ENCODE peak calls at places on chromosomes 16 and 17, in eight cellular contexts. J is suprapubic skin, B is HCT116, C is stomach, Z is GM23338, P is spleen, G is transverse colon, H is SK-N-SH. L is an unnamed sample. For H3K27me3, the result is how much of the 10 kb centered on the place peaks cover.

GRCh38 chr16:57147381-57148191 is 38.3 kb downstream of the PSME3IP1 start:
- DNase-seq in J (no peak), B (no peak), C (no peak), Z (peak), P (peak), G (no peak), H (peak), L (peak)

GRCh38 chr16:66020061-66020460 is 346.4 kb upstream of the CDH5 start:
- DNase-seq in J (no peak), B (no peak), C (no peak), Z (no peak), P (no peak), G (no peak), H (no peak), L (no peak)

GRCh38 chr17:4584835-4585187 is 482 bp downstream of the SMTNL2 start:
- DNase-seq in J (no peak), B (no peak), C (no peak), Z (peak), P (peak), G (no peak), H (no peak), L (no peak)

GRCh38 chr16:84643677-84644076 is 4.6 kb upstream of the KLHL36 start:
- DNase-seq in J (no peak), B (no peak), C (no peak), Z (no peak), P (no peak), G (no peak), H (no peak), L (no peak)

GRCh38 chr17:65785109-65785508 is 223.7 kb upstream of the AXIN2 start:
- DNase-seq in J (no peak), B (peak), C (no peak), Z (no peak), P (no peak), G (no peak), H (no peak), L (no peak)

GRCh38 chr16:80804061-80804450 is 342 bp downstream of the CDYL2 start:
- DNase-seq in J (no peak), B (no peak), C (no peak), Z (peak), P (peak), G (peak), H (no peak), L (peak)

GRCh38 chr16:56684926-56685590 is 2.8 kb downstream of the MT1X start:
- DNase-seq in J (no peak), B (no peak), C (no peak), Z (no peak), P (no peak), G (no peak), H (no peak), L (no peak)

GRCh38 chr16:90046122-90046970 is 27.1 kb upstream of the DBNDD1 start:
- DNase-seq in J (no peak), B (no peak), C (no peak), Z (peak), P (no peak), G (no peak), H (peak), L (no peak)

GRCh38 chr16:56345406-56346050 is 79.8 kb downstream of the AMFR start:
- DNase-seq in J (no peak), B (no peak), C (no peak), Z (no peak), P (peak), G (no peak), H (no peak), L (no peak)

GRCh38 chr17:28897769-28898259 is 281 bp upstream of the FLOT2 start:
- DNase-seq in J (no peak), B (no peak), C (no peak), Z (no peak), P (no peak), G (no peak), H (no peak), L (no peak)

GRCh38 chr16:84985079-84986065 is 26.0 kb downstream of the ZDHHC7 start:
- DNase-seq in J (no peak), B (no peak), C (no peak), Z (no peak), P (no peak), G (no peak), H (no peak), L (no peak)

GRCh38 chr17:5793899-5794298 is 209.6 kb upstream of the NLRP1 start:
- DNase-seq in J (no peak), B (no peak), C (no peak), Z (peak), P (no peak), G (no peak), H (no peak), L (no peak)

GRCh38 chr16:23534868-23535860 is 22.0 kb downstream of the EARS2 start:
- DNase-seq in J (no peak), B (no peak), C (no peak), Z (no peak), P (no peak), G (no peak), H (no peak), L (no peak)

GRCh38 chr17:10224592-10225195 is 26.3 kb upstream of the GAS7 start:
- DNase-seq in J (no peak), B (no peak), C (no peak), Z (no peak), P (no peak), G (no peak), H (no peak), L (no peak)

GRCh38 chr17:75701288-75701687 is 20.0 kb upstream of the ITGB4 start:
- DNase-seq in J (no peak), B (no peak), C (no peak), Z (no peak), P (no peak), G (no peak), H (no peak), L (no peak)
- H3K27ac ChIP-seq in J (peak), B (peak), C (peak), Z (no peak), P (no peak), G (peak), H (peak), L (peak)

GRCh38 chr16:86797700-86798099 is 219.4 kb downstream of the FOXL1 start:
- DNase-seq in J (no peak), B (no peak), C (no peak), Z (no peak), P (no peak), G (no peak), H (no peak), L (no peak)

GRCh38 chr16:86791287-86792074 is 213.1 kb downstream of the FOXL1 start:
- DNase-seq in J (no peak), B (no peak), C (no peak), Z (peak), P (no peak), G (no peak), H (no peak), L (no peak)

GRCh38 chr16:86789621-86790051 is 211.3 kb downstream of the FOXL1 start:
- DNase-seq in J (no peak), B (no peak), C (no peak), Z (no peak), P (no peak), G (no peak), H (no peak), L (peak)

GRCh38 chr16:86798247-86799041 is 220.1 kb downstream of the FOXL1 start:
- DNase-seq in J (no peak), B (no peak), C (no peak), Z (no peak), P (no peak), G (no peak), H (no peak), L (no peak)

GRCh38 chr16:86794216-86794864 is 216.0 kb downstream of the FOXL1 start:
- DNase-seq in J (no peak), B (no peak), C (no peak), Z (no peak), P (no peak), G (no peak), H (no peak), L (no peak)
- TF ChIP-seq POLR2AphosphoS5 in J (no peak), B (no peak), C (no peak), Z (no peak), P (no peak), G (no peak), H (no peak), L (no peak)

DNA sequence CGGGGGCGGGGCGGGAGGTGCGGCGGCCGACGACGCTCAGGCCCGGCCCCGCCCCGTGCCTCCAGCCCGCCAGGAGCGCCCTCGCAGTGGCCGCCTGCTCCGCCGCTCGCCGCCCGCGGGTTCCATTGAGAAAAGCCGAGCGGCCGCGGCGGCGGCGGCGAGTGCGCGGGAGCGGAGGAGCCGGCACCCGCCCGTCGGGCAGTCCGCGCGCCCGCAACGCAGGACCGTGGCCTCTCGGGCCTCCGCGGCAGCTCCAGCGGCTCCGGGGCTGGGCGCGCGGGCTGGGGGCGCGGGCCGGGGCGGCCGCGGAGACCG is at the start of gene ZFPM1:
- DNase-seq in J (no peak), B (no peak), C (no peak), Z (no peak), P (no peak), G (no peak), H (no peak), L (no peak)
- H3K27me3 ChIP-seq in J (under half), B (under half), C (under half), Z (half or more), P (under half), G (under half), H (under half), L (under half)

GRCh38 chr17:14214271-14214670 is 22.4 kb downstream of the CDRT15 start:
- DNase-seq in J (no peak), B (no peak), C (no peak), Z (no peak), P (no peak), G (no peak), H (no peak), L (no peak)
- H3K27ac ChIP-seq in J (no peak), B (no peak), C (no peak), Z (no peak), P (no peak), G (no peak), H (no peak), L (no peak)

GRCh38 chr17:56756536-56756935 is 77.2 kb downstream of the C17orf67 start:
- DNase-seq in J (no peak), B (no peak), C (no peak), Z (no peak), P (no peak), G (no peak), H (no peak), L (no peak)
- TF ChIP-seq POLR2AphosphoS5 in J (no peak), B (no peak), C (no peak), Z (no peak), P (no peak), G (no peak), H (no peak), L (no peak)

GRCh38 chr16:68751160-68751559 is 14.1 kb downstream of the CDH1 start:
- DNase-seq in J (no peak), B (no peak), C (no peak), Z (no peak), P (no peak), G (no peak), H (no peak), L (no peak)
- H3K27me3 ChIP-seq in J (under half), B (under half), C (under half), Z (under half), P (under half), G (under half), H (under half), L (under half)

GRCh38 chr16:48382131-48382530 is 3.1 kb downstream of the SIAH1 start:
- DNase-seq in J (no peak), B (no peak), C (no peak), Z (no peak), P (no peak), G (no peak), H (no peak), L (no peak)

GRCh38 chr16:48383877-48384304 is 1.3 kb downstream of the SIAH1 start:
- DNase-seq in J (no peak), B (no peak), C (no peak), Z (peak), P (no peak), G (peak), H (no peak), L (no peak)

GRCh38 chr16:48384982-48385271 is 286 bp downstream of the SIAH1 start:
- DNase-seq in J (no peak), B (no peak), C (no peak), Z (peak), P (no peak), G (no peak), H (no peak), L (no peak)

GRCh38 chr16:48384305-48384981 is 770 bp downstream of the SIAH1 start:
- DNase-seq in J (peak), B (no peak), C (peak), Z (peak), P (peak), G (peak), H (peak), L (peak)

DNA sequence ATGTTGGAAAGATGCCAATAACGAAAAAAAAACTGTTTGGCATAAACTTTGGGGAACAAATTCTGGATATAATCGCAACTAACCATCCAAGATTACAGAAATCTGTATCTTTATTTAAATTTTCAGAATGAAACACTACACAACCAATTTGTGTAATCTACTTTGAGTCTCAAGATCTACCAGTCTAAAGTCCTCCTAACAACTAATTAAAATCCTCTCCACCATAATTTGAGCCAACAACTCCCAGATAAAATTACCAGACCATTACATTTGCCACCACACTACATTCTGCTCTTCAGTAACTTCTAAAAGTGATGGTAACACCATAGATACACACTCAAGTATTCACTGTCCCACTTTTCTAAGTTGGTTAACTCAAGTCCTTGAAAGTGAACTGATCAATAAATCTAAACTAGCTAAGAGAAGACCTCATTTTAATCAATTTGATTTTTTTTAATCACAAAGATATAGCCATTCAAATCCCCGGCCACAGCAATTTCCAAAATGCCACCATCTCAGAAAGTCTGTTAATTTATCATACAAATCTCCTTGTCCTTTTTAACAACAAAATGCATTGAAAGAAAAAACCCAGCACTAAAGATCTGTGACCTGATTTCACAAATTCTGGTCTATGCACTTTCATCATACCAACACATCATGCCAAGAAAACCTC is 1.9 kb downstream of the SIAH1 start:
- DNase-seq in J (no peak), B (no peak), C (no peak), Z (no peak), P (no peak), G (no peak), H (no peak), L (no peak)
- H3K27ac ChIP-seq in J (peak), B (no peak), C (peak), Z (peak), P (peak), G (peak), H (peak), L (peak)

DNA sequence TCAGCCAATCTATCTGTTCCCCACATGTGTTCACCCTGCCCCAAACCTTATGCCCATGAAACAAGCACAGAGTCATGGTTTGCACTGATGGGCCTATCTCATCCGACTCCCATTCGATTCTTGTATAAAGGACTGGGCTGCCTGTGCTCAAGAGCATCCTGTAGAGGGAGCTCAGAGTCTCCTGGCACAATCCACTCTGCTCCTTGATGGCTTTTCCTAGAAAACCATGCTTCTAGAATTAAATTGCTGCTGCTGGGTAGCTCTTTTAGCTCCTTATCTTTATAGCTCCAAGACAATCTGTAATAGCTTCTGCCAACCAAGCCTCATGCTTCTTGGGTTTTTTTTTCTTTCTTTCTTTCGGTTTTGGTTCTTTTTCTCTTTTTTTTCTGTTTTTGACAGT is 9.7 kb downstream of the ZNF19 start:
- DNase-seq in J (no peak), B (no peak), C (no peak), Z (peak), P (no peak), G (peak), H (peak), L (no peak)
- TF ChIP-seq POLR2AphosphoS5 in J (no peak), B (no peak), C (no peak), Z (no peak), P (no peak), G (no peak), H (no peak), L (no peak)

DNA sequence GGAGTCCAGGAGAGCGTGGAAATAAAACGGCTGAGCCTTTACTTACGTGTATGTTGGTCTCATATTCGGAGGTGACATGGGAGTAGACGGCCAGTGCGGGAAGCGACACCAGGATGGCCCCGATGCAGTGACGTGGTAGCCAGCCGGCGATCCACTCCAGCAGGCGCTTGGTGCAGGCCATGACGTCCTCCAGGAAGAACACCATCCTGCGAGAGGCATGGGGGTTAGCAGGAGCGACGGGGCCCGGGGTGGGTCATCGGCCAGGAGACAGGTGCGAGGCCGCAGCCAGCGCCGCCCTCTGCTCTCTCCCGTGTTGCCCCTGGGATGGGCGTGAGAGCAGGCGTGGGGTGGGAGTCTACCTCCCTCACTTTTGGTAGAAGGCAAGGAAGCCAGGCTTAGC is 98.6 kb upstream of the CREBBP start:
- DNase-seq in J (no peak), B (no peak), C (no peak), Z (no peak), P (no peak), G (no peak), H (no peak), L (no peak)
- H3K27me3 ChIP-seq in J (under half), B (under half), C (under half), Z (under half), P (under half), G (under half), H (under half), L (under half)

L was measured in upper lobe of left lung.